ENCODE peak calls at places on chromosomes 12 and 14, in seven cellular contexts. O, B, K, S, C, P and Z are unnamed samples.

GRCh38 chr12:64633940-64634337 is 23.6 kb downstream of the RASSF3 start:
- DNase-seq in O (no peak), B (peak), K (no peak), S (no peak), C (no peak), P (no peak), Z (no peak)

GRCh38 chr12:30822385-30823139 is 67.8 kb upstream of the CAPRIN2 start:
- DNase-seq in O (peak), B (peak), K (peak), S (peak), C (peak), P (peak), Z (peak)

GRCh38 chr14:100662850-100663527 is 63.7 kb upstream of the DLK1 start:
- DNase-seq in O (peak), B (peak), K (peak), S (peak), C (no peak), P (peak), Z (peak)

GRCh38 chr12:50572275-50572674 is 67.5 kb downstream of the DIP2B start:
- DNase-seq in O (no peak), B (peak), K (no peak), S (no peak), C (no peak), P (peak), Z (no peak)

GRCh38 chr12:75913502-75914110 is 118.0 kb downstream of the PHLDA1 start:
- DNase-seq in O (no peak), B (no peak), K (no peak), S (no peak), C (no peak), P (no peak), Z (no peak)

GRCh38 chr12:115413626-115414025 is 729.7 kb upstream of the TBX3 start:
- DNase-seq in O (no peak), B (no peak), K (no peak), S (no peak), C (no peak), P (no peak), Z (no peak)

GRCh38 chr14:52131640-52132320 is 62.9 kb upstream of the NID2 start:
- DNase-seq in O (peak), B (peak), K (peak), S (peak), C (no peak), P (peak), Z (no peak)

GRCh38 chr12:123897221-123897620 is 75.4 kb downstream of the CCDC92 start:
- DNase-seq in O (no peak), B (no peak), K (no peak), S (no peak), C (no peak), P (no peak), Z (no peak)

GRCh38 chr14:24794906-24795305 is 160.9 kb upstream of the GZMB start:
- DNase-seq in O (no peak), B (no peak), K (no peak), S (no peak), C (no peak), P (no peak), Z (no peak)

GRCh38 chr14:89675590-89675989 is 258.6 kb upstream of the FOXN3 start:
- DNase-seq in O (no peak), B (no peak), K (no peak), S (no peak), C (no peak), P (no peak), Z (no peak)

GRCh38 chr12:45130881-45131281 is 80.0 kb upstream of the DBX2 start:
- DNase-seq in O (peak), B (peak), K (peak), S (no peak), C (no peak), P (peak), Z (no peak)

GRCh38 chr12:91902860-91903683 is 242.6 kb downstream of the BTG1 start:
- DNase-seq in O (no peak), B (no peak), K (no peak), S (no peak), C (no peak), P (no peak), Z (no peak)

GRCh38 chr14:48598458-48598857 is 923.1 kb upstream of the MDGA2 start:
- DNase-seq in O (no peak), B (no peak), K (no peak), S (no peak), C (peak), P (no peak), Z (no peak)

GRCh38 chr14:93137864-93138263 is 22.1 kb upstream of the ITPK1 start:
- DNase-seq in O (no peak), B (peak), K (no peak), S (peak), C (peak), P (peak), Z (no peak)

GRCh38 chr12:2609020-2609419 is 185.8 kb upstream of the FKBP4 start:
- DNase-seq in O (no peak), B (no peak), K (no peak), S (no peak), C (no peak), P (no peak), Z (no peak)

GRCh38 chr14:70515796-70516195 is 19.0 kb downstream of the ADAM20 start:
- DNase-seq in O (no peak), B (no peak), K (no peak), S (no peak), C (no peak), P (no peak), Z (no peak)

GRCh38 chr12:54879132-54879531 is 24.8 kb downstream of the MUCL1 start:
- DNase-seq in O (no peak), B (no peak), K (no peak), S (no peak), C (no peak), P (no peak), Z (no peak)

GRCh38 chr12:68792952-68793351 is 15.0 kb upstream of the MDM2 start:
- DNase-seq in O (no peak), B (no peak), K (peak), S (no peak), C (no peak), P (peak), Z (no peak)

GRCh38 chr12:23950011-23950774 is 723 bp upstream of the SOX5 start:
- DNase-seq in O (no peak), B (peak), K (peak), S (no peak), C (no peak), P (peak), Z (no peak)

GRCh38 chr14:43449291-43449690 is 1057.8 kb downstream of the FSCB start:
- DNase-seq in O (no peak), B (no peak), K (no peak), S (no peak), C (no peak), P (no peak), Z (no peak)

GRCh38 chr12:45324391-45324790 is 108.5 kb downstream of the ANO6 start:
- DNase-seq in O (no peak), B (no peak), K (no peak), S (no peak), C (no peak), P (no peak), Z (no peak)

GRCh38 chr12:6608592-6609311 is 1.6 kb upstream of the CHD4 start:
- DNase-seq in O (no peak), B (no peak), K (no peak), S (peak), C (no peak), P (peak), Z (peak)

GRCh38 chr12:114809132-114809531 is 125.2 kb upstream of the TBX3 start:
- DNase-seq in O (no peak), B (no peak), K (no peak), S (no peak), C (no peak), P (no peak), Z (no peak)

DNA sequence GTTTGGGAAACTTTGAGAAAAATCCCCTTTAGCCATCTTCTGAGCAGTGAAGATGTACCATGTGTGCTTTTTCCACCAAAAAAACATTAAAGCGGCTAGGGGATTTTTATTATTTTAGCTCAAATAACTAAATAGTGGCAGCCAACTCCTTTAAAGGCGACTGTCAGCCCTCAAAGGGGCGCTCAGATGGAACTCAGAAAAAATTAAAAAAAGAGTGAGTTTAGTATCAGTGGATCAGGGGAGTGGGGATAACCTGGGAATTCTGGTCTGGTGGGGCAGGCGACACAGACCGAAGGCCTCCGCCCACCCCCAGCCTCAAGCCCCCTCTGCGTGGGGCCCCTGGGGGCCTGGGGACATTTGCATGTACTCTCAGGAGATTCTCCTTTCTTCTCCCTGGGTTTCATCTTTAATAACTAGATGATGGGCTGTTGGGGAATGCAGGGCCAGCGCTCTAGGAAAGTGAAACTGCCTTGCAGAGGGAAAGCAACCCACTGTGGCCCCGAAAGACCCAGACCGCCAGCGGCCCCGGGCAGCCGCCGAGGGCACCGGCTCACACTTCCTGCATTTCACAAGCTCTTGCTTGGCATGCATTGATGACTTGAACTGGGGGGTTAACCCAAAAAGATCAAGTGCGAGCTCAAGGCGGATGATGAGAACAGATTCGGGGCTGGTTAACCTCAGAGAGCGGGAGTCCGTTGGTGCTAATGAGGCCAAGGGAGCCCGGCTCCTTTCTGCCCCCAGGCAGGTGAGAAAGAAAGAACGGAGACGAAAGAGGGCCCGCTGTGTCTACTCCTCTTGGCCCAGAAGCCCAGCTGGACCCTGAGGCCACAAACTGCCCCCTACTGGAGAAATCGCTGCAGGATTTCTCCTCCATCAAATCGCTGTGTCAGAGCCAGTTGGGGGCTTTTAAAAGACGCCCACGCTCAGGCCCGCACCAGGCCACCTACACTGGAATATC is 7.3 kb upstream of the BATF start:
- DNase-seq in O (no peak), B (no peak), K (no peak), S (no peak), C (peak), P (peak), Z (peak)
- TF ChIP-seq CTCF in O (no peak), B (no peak), K (no peak), S (no peak), C (no peak), P (peak), Z (no peak)

GRCh38 chr12:131911851-131912525 is 17.1 kb upstream of the PUS1 start:
- DNase-seq in O (no peak), B (no peak), K (no peak), S (no peak), C (peak), P (no peak), Z (no peak)
- TF ChIP-seq CTCF in O (no peak), B (no peak), K (no peak), S (no peak), C (no peak), P (no peak), Z (no peak)

GRCh38 chr12:8697120-8697475 is 693 bp upstream of the RIMKLB start:
- DNase-seq in O (no peak), B (peak), K (no peak), S (peak), C (peak), P (peak), Z (no peak)
- TF ChIP-seq CTCF in O (peak), B (no peak), K (no peak), S (no peak), C (no peak), P (no peak), Z (no peak)

DNA sequence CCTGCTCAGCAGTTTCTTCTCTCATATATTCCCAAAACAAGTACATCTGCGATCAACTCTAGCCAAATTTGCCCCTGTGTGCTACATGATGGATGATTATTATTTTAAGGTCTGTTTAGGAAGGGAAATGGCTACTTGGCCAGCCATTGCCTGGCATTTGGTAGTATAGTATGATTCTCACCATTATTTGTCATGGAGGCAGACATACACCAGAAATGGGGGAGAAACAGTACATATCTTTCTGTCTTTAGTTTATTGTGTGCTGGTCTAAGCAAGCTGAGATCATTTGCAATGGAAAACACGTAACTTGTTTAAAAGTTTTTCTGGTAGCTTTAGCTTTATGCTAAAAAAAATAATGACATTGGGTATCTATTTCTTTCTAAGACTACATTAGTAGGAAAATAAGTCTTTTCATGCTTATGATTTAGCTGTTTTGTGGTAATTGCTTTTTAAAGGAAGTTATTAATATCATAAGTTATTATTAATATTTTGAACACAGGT is 45.5 kb downstream of the EID3 start:
- DNase-seq in O (no peak), B (no peak), K (no peak), S (no peak), C (no peak), P (no peak), Z (no peak)
- TF ChIP-seq CTCF in O (no peak), B (no peak), K (no peak), S (no peak), C (no peak), P (no peak), Z (no peak)

GRCh38 chr12:132276720-132277373 is 52.5 kb downstream of the GALNT9 start:
- DNase-seq in O (no peak), B (no peak), K (no peak), S (no peak), C (no peak), P (no peak), Z (no peak)
- TF ChIP-seq CTCF in O (no peak), B (no peak), K (no peak), S (no peak), C (no peak), P (no peak), Z (no peak)

GRCh38 chr12:111122458-111122878 is 202.1 kb upstream of the MYL2 start:
- DNase-seq in O (no peak), B (no peak), K (no peak), S (no peak), C (no peak), P (no peak), Z (no peak)

GRCh38 chr12:111126331-111126730 is 206.0 kb upstream of the MYL2 start:
- DNase-seq in O (no peak), B (peak), K (no peak), S (no peak), C (no peak), P (no peak), Z (no peak)

GRCh38 chr12:111124183-111124582 is 203.8 kb upstream of the MYL2 start:
- DNase-seq in O (no peak), B (no peak), K (no peak), S (no peak), C (no peak), P (no peak), Z (no peak)

GRCh38 chr12:111123390-111123789 is 203.0 kb upstream of the MYL2 start:
- DNase-seq in O (no peak), B (no peak), K (no peak), S (no peak), C (no peak), P (no peak), Z (no peak)

GRCh38 chr12:111121840-111122239 is 201.5 kb upstream of the MYL2 start:
- DNase-seq in O (no peak), B (no peak), K (no peak), S (no peak), C (no peak), P (peak), Z (no peak)
- TF ChIP-seq CTCF in O (peak), B (no peak), K (no peak), S (peak), C (no peak), P (no peak), Z (no peak)

GRCh38 chr12:52171950-52172512 is 19.8 kb downstream of the KRT80 start:
- DNase-seq in O (peak), B (no peak), K (peak), S (peak), C (no peak), P (peak), Z (no peak)
- TF ChIP-seq CTCF in O (peak), B (peak), K (peak), S (peak), C (peak), P (peak), Z (no peak)

GRCh38 chr14:69152944-69153847 is at the start of gene DCAF5:
- DNase-seq in O (peak), B (peak), K (peak), S (peak), C (peak), P (peak), Z (peak)
- TF ChIP-seq CTCF in O (no peak), B (no peak), K (no peak), S (no peak), C (no peak), P (no peak), Z (no peak)

GRCh38 chr12:113136990-113137511 is 1.5 kb upstream of the RASAL1 start:
- DNase-seq in O (no peak), B (no peak), K (no peak), S (no peak), C (no peak), P (no peak), Z (no peak)

GRCh38 chr12:113134521-113134951 is 1.0 kb downstream of the RASAL1 start:
- DNase-seq in O (no peak), B (no peak), K (no peak), S (no peak), C (no peak), P (no peak), Z (no peak)

GRCh38 chr12:113136128-113136989 is 798 bp upstream of the RASAL1 start:
- DNase-seq in O (no peak), B (no peak), K (no peak), S (no peak), C (no peak), P (peak), Z (peak)

GRCh38 chr12:113133036-113133435 is 2.5 kb downstream of the RASAL1 start:
- DNase-seq in O (no peak), B (no peak), K (no peak), S (no peak), C (no peak), P (no peak), Z (no peak)

GRCh38 chr12:113135178-113136127 is at the start of gene RASAL1:
- DNase-seq in O (peak), B (peak), K (peak), S (no peak), C (peak), P (peak), Z (peak)
- TF ChIP-seq CTCF in O (peak), B (peak), K (peak), S (no peak), C (no peak), P (peak), Z (no peak)

DNA sequence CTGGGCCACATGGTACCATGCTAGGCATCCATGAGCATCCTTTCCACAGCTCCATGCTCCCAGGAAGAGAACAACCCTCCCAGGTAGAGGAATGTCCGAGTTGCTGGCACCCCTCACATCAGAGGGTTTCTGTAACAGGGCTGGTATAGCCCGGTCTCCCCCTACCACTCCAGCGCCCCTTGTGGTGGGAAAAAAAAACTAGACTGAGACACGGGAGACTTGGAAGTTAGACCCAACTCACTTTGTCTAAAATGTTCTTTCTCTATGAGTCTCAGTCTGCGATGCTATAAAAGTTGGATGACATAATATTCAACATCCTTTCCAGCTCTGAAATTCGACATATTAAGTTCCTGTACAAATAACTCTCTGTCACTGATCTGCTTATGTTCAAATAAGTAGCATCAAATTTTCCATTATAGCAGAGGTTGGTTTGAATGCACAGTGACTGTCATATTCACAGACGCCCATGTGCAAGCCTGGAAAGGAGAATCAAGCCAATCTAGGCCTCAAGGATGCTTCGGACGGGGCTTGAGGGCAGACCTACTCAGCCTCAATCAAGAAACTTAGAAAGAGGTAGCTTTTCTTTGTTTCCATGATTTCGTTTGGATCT is 25.7 kb upstream of the TC2N start:
- DNase-seq in O (no peak), B (no peak), K (peak), S (no peak), C (no peak), P (peak), Z (no peak)
- TF ChIP-seq CTCF in O (peak), B (peak), K (peak), S (peak), C (no peak), P (peak), Z (no peak)